ENCODE peak calls at places on chromosomes 16 and 17, in eight cellular contexts. F is lower leg skin, R is choroid plexus epithelial cell, A is fibroblast of mammary gland, M is kidney epithelial cell, Y is bronchial epithelial cell, X is mesothelial cell of epicardium, J is ovary. C is an unnamed sample.

GRCh38 chr17:73068322-73069153 is 23.9 kb downstream of the SLC39A11 start:
- DNase-seq in F (peak), R (peak), A (peak), M (peak), Y (peak), X (no peak), J (no peak), C (no peak)

GRCh38 chr17:8420041-8420934 is 15.4 kb upstream of the NDEL1 start:
- DNase-seq in F (no peak), R (peak), A (peak), M (no peak), Y (peak), X (no peak), J (peak), C (no peak)

GRCh38 chr17:18261146-18261515 is 669 bp downstream of the MIEF2 start:
- DNase-seq in F (peak), R (peak), A (peak), M (peak), Y (peak), X (no peak), J (peak), C (peak)

GRCh38 chr17:59329558-59330313 is 1.7 kb upstream of the YPEL2 start:
- DNase-seq in F (no peak), R (peak), A (peak), M (no peak), Y (peak), X (no peak), J (peak), C (peak)

GRCh38 chr17:33234930-33235685 is 58.0 kb downstream of the ASIC2 start:
- DNase-seq in F (peak), R (peak), A (peak), M (peak), Y (peak), X (no peak), J (peak), C (no peak)

GRCh38 chr16:3118204-3118790 is 5.9 kb downstream of the ZNF205 start:
- DNase-seq in F (no peak), R (no peak), A (no peak), M (no peak), Y (no peak), X (no peak), J (no peak), C (no peak)

GRCh38 chr16:23510154-23510914 is at the start of gene GGA2:
- DNase-seq in F (peak), R (peak), A (peak), M (no peak), Y (peak), X (peak), J (peak), C (peak)

GRCh38 chr16:56965939-56966515 is 4.3 kb downstream of the CETP start:
- DNase-seq in F (no peak), R (no peak), A (no peak), M (no peak), Y (no peak), X (no peak), J (no peak), C (no peak)

GRCh38 chr16:57601801-57602478 is 26.5 kb upstream of the ADGRG1 start:
- DNase-seq in F (peak), R (peak), A (no peak), M (no peak), Y (no peak), X (no peak), J (no peak), C (peak)

GRCh38 chr17:1779571-1780074 is 17.8 kb downstream of the SERPINF1 start:
- DNase-seq in F (peak), R (peak), A (peak), M (peak), Y (peak), X (no peak), J (peak), C (no peak)

GRCh38 chr17:74954115-74954514 is 18.4 kb downstream of the OTOP3 start:
- DNase-seq in F (peak), R (no peak), A (no peak), M (no peak), Y (no peak), X (no peak), J (no peak), C (no peak)

GRCh38 chr17:75237100-75238014 is 24.0 kb downstream of the GGA3 start:
- DNase-seq in F (no peak), R (no peak), A (peak), M (no peak), Y (no peak), X (no peak), J (no peak), C (no peak)

GRCh38 chr16:48121276-48121675 is 34.5 kb downstream of the ABCC12 start:
- DNase-seq in F (no peak), R (no peak), A (no peak), M (no peak), Y (no peak), X (no peak), J (no peak), C (no peak)

GRCh38 chr17:36544049-36544319 is 735 bp upstream of the GGNBP2 start:
- DNase-seq in F (no peak), R (no peak), A (peak), M (no peak), Y (peak), X (no peak), J (no peak), C (no peak)

GRCh38 chr16:86224126-86224525 is 286.2 kb upstream of the FOXF1 start:
- DNase-seq in F (peak), R (no peak), A (no peak), M (no peak), Y (no peak), X (no peak), J (no peak), C (no peak)

GRCh38 chr16:71430744-71431143 is 11.1 kb downstream of the TLE7 start:
- DNase-seq in F (no peak), R (no peak), A (no peak), M (no peak), Y (no peak), X (no peak), J (no peak), C (no peak)

GRCh38 chr16:2770781-2771111 is 6.3 kb downstream of the ELOB start:
- DNase-seq in F (no peak), R (no peak), A (no peak), M (no peak), Y (no peak), X (no peak), J (no peak), C (no peak)

GRCh38 chr17:57980522-57980921 is 7.5 kb downstream of the VEZF1 start:
- DNase-seq in F (peak), R (no peak), A (no peak), M (no peak), Y (no peak), X (no peak), J (no peak), C (no peak)

GRCh38 chr17:45144199-45145034 is 3.9 kb upstream of the HEXIM1 start:
- DNase-seq in F (peak), R (no peak), A (no peak), M (no peak), Y (no peak), X (no peak), J (peak), C (no peak)

GRCh38 chr17:15996322-15996721 is 3.2 kb downstream of the ZSWIM7 start:
- DNase-seq in F (no peak), R (no peak), A (no peak), M (no peak), Y (no peak), X (no peak), J (no peak), C (no peak)

GRCh38 chr16:19003935-19004334 is 20.2 kb downstream of the TMC7 start:
- DNase-seq in F (no peak), R (no peak), A (no peak), M (no peak), Y (peak), X (no peak), J (no peak), C (no peak)

GRCh38 chr17:31571124-31571892 is 179.8 kb downstream of the RAB11FIP4 start:
- DNase-seq in F (peak), R (peak), A (peak), M (no peak), Y (no peak), X (no peak), J (peak), C (no peak)

GRCh38 chr17:15436399-15437369 is 30.7 kb downstream of the CDRT4 start:
- DNase-seq in F (peak), R (peak), A (peak), M (no peak), Y (peak), X (no peak), J (peak), C (no peak)

GRCh38 chr17:4734857-4735475 is 3.7 kb downstream of the MED11 start:
- DNase-seq in F (no peak), R (no peak), A (no peak), M (no peak), Y (no peak), X (no peak), J (no peak), C (no peak)

GRCh38 chr16:14501331-14502255 is 128.5 kb downstream of the PARN start:
- DNase-seq in F (peak), R (peak), A (peak), M (peak), Y (peak), X (no peak), J (peak), C (no peak)

GRCh38 chr17:16342979-16343378 is 10.3 kb downstream of the CENPV start:
- DNase-seq in F (no peak), R (no peak), A (peak), M (no peak), Y (no peak), X (no peak), J (no peak), C (no peak)

GRCh38 chr16:53517851-53518250 is 14.8 kb upstream of the AKTIP start:
- DNase-seq in F (no peak), R (no peak), A (no peak), M (no peak), Y (no peak), X (no peak), J (no peak), C (no peak)

GRCh38 chr17:77892469-77893143 is 65.9 kb upstream of the TNRC6C start:
- DNase-seq in F (no peak), R (no peak), A (no peak), M (no peak), Y (no peak), X (no peak), J (no peak), C (no peak)
- TF ChIP-seq CTCF in F (no peak), R (peak), A (peak), M (no peak), Y (no peak), X (peak), J (no peak), C (no peak)

GRCh38 chr16:64459402-64459801 is 662.5 kb downstream of the CDH11 start:
- DNase-seq in F (no peak), R (peak), A (no peak), M (no peak), Y (peak), X (no peak), J (no peak), C (no peak)

GRCh38 chr16:64453643-64454042 is 668.2 kb downstream of the CDH11 start:
- DNase-seq in F (no peak), R (peak), A (no peak), M (no peak), Y (no peak), X (no peak), J (no peak), C (no peak)

GRCh38 chr16:64452446-64452845 is 669.4 kb downstream of the CDH11 start:
- DNase-seq in F (no peak), R (peak), A (no peak), M (no peak), Y (no peak), X (no peak), J (no peak), C (no peak)

GRCh38 chr16:64459821-64460220 is 662.0 kb downstream of the CDH11 start:
- DNase-seq in F (no peak), R (peak), A (peak), M (no peak), Y (peak), X (no peak), J (peak), C (no peak)

GRCh38 chr16:64455275-64455674 is 666.6 kb downstream of the CDH11 start:
- DNase-seq in F (no peak), R (peak), A (peak), M (no peak), Y (peak), X (no peak), J (no peak), C (no peak)
- TF ChIP-seq CTCF in F (no peak), R (peak), A (peak), M (peak), Y (no peak), X (no peak), J (no peak), C (no peak)

DNA sequence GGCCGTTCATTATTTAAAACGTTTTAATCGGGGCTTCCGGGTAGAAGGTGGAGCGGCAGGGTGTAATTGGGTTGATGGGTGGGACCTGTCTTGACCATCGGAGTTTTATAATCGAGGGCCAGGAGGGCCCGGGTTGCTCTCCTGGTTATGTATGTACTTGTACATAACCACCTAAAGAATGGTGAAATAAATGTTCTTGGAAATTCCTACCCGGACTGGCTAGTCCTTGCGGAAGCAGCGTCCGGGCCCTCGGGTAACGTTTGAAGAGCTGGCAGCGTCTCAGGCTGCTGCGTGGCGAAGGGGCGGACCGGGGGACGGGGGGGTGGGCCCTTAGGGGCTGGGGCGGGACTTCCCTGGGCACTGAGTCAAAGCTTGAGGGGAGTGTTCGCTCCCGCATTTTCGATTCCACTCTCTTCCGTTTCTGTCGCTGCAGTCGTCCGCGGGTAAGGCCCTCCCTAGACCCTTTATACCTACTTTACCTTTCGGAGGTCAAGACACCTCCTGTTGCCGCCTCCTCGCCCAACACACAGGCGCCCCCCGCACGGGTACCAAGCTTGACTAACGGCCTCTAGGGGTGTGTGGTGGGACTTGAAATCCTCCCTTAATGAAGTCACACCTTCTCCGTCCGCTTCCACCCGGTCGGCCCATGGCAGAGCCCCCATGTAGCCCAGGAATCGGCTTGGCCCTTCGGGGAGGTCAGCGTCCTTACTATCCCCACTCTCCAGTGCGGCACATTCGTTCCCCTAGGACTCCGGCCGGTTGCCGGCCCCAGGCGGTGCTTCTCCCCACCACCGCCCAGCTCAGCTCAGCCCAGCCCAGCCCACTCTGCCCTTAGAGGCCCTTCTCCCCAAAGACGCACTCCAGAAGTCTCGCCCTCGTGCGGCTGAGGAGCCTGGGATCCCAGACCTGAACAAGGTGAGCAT is at the start of gene TMEM106A:
- DNase-seq in F (peak), R (peak), A (peak), M (peak), Y (peak), X (peak), J (peak), C (peak)
- TF ChIP-seq CTCF in F (no peak), R (peak), A (peak), M (peak), Y (peak), X (peak), J (peak), C (peak)

DNA sequence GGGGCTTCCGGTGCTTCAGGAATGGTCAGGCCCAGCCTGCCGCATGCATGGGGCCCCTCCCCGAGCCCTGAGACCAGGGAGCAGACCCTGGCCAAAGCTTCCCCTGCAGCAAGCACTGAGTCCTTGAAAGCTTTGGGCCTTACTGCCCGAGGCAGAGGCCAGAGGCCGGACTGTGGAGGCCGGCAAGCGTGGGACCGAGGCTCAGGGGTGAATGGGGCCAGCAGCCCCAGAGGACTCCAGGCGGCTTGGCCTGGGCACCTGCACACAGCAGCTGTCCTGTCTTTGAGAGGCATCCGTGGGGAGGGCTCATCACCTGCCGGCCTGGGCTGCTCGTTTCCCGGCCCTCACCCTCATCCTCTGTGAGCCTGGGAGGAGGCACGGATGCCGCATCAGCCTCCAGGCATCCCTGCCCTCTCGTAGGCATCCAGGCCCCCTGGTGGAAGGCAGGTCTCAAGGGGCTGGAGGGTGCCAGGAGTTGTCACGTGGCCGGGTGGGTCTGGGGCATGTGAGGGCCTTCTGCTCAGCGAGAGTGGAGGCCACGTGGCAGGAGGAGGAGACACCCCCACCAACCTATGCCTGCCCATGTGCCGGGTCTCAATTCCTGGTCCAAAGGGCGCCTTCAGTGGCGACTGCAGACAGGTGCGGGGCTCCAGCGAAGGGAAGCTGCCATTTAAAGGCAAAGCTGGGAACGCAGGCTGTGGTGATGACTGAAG is 31.4 kb downstream of the CACNA1H start:
- DNase-seq in F (no peak), R (no peak), A (no peak), M (no peak), Y (no peak), X (no peak), J (no peak), C (no peak)
- TF ChIP-seq CTCF in F (no peak), R (peak), A (no peak), M (peak), Y (no peak), X (no peak), J (no peak), C (no peak)

GRCh38 chr17:62692721-62693431 is 65.4 kb downstream of the MRC2 start:
- DNase-seq in F (no peak), R (peak), A (peak), M (no peak), Y (no peak), X (no peak), J (no peak), C (no peak)
- TF ChIP-seq CTCF in F (no peak), R (peak), A (peak), M (peak), Y (peak), X (no peak), J (no peak), C (no peak)

DNA sequence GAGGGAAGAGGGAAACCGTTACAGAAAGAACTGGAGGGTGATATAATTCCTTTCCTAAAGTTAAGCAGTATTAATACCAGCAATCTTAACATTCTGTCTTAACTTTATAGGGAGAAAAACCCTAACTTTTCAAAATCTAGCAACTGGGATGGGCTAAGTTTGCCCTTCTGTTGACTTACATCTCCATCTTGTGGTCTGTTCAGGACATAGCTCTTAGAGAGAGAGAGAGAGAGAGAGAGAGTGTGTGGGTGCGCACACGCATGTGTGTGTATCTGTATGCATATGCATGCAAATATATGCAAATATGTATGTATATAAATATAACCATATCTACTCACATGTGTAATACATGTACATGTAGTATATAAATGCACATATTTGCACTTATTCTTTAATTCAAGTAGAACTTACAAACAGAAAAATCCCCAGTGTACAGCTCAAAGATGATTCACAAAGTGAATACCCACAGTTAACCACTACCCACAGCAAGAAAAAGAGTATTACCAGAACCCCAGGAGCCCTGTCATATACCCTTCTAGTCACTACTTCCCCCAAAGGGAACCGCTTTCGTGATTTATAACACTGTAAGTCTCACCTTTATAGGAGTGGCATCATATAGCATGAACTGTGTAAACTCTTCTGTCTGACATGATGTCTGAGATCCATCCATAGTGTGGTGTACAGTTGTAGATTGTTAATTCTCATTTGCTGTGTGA is 46.4 kb downstream of the STX8 start:
- DNase-seq in F (no peak), R (peak), A (peak), M (no peak), Y (peak), X (no peak), J (no peak), C (no peak)
- TF ChIP-seq CTCF in F (no peak), R (peak), A (peak), M (peak), Y (peak), X (no peak), J (peak), C (no peak)

C was measured in natural killer cell.